ENCODE peak calls at places on chromosomes 2 and 18, in nine cellular contexts. S is neural crest cell, J is lower leg skin, N is Caco-2, F is brain microvascular endothelial cell, G is BE2C, R is fibroblast of mammary gland, Y is astrocyte of the spinal cord, O is neural progenitor cell. T is an unnamed sample.

GRCh38 chr2:1569879-1570450 is 156.7 kb downstream of the TPO start:
- DNase-seq in S (no peak), J (no peak), N (no peak), F (no peak), G (no peak), R (no peak), Y (no peak), O (no peak), T (no peak)

GRCh38 chr2:191853843-191854242 is 7.0 kb upstream of the CAVIN2 start:
- DNase-seq in S (no peak), J (no peak), N (no peak), F (no peak), G (no peak), R (no peak), Y (no peak), O (no peak), T (no peak)

GRCh38 chr2:136323212-136323611 is 205.3 kb upstream of the CXCR4 start:
- DNase-seq in S (no peak), J (no peak), N (no peak), F (no peak), G (no peak), R (no peak), Y (no peak), O (no peak), T (no peak)

GRCh38 chr2:109098251-109098920 is 30.6 kb upstream of the SH3RF3 start:
- DNase-seq in S (no peak), J (no peak), N (no peak), F (peak), G (no peak), R (peak), Y (peak), O (peak), T (no peak)

GRCh38 chr18:14949800-14950415 is 201.9 kb downstream of the ANKRD30B start:
- DNase-seq in S (no peak), J (no peak), N (no peak), F (no peak), G (no peak), R (no peak), Y (no peak), O (no peak), T (peak)

GRCh38 chr18:62318613-62319012 is 6.5 kb upstream of the TNFRSF11A start:
- DNase-seq in S (no peak), J (no peak), N (no peak), F (no peak), G (no peak), R (no peak), Y (no peak), O (no peak), T (no peak)

GRCh38 chr18:62786689-62787088 is 71.3 kb downstream of the PHLPP1 start:
- DNase-seq in S (no peak), J (no peak), N (no peak), F (no peak), G (no peak), R (no peak), Y (no peak), O (no peak), T (no peak)

GRCh38 chr2:233053928-233054774 is 6.0 kb upstream of the INPP5D start:
- DNase-seq in S (peak), J (peak), N (peak), F (peak), G (peak), R (peak), Y (peak), O (peak), T (no peak)

GRCh38 chr18:45652703-45653490 is 37.6 kb downstream of the SLC14A2 start:
- DNase-seq in S (no peak), J (no peak), N (no peak), F (no peak), G (no peak), R (peak), Y (peak), O (no peak), T (no peak)

GRCh38 chr18:8351173-8351572 is 258.1 kb upstream of the RAB12 start:
- DNase-seq in S (no peak), J (no peak), N (no peak), F (no peak), G (no peak), R (peak), Y (no peak), O (no peak), T (no peak)

GRCh38 chr2:106582431-106583143 is 95.4 kb downstream of the CD8B2 start:
- DNase-seq in S (peak), J (peak), N (peak), F (peak), G (peak), R (peak), Y (peak), O (peak), T (peak)

GRCh38 chr2:11669454-11670291 is at the start of gene NTSR2:
- DNase-seq in S (peak), J (peak), N (peak), F (peak), G (no peak), R (peak), Y (peak), O (peak), T (no peak)
- TF ChIP-seq CTCF in S (no peak), J (no peak), N (no peak), F (no peak), G (no peak), R (no peak), Y (no peak), O (peak), T (no peak)

GRCh38 chr2:102841107-102841840 is 79.4 kb downstream of the TMEM182 start:
- DNase-seq in S (peak), J (no peak), N (peak), F (peak), G (peak), R (peak), Y (peak), O (peak), T (no peak)
- TF ChIP-seq CTCF in S (peak), J (no peak), N (peak), F (peak), G (peak), R (peak), Y (peak), O (peak), T (peak)

DNA sequence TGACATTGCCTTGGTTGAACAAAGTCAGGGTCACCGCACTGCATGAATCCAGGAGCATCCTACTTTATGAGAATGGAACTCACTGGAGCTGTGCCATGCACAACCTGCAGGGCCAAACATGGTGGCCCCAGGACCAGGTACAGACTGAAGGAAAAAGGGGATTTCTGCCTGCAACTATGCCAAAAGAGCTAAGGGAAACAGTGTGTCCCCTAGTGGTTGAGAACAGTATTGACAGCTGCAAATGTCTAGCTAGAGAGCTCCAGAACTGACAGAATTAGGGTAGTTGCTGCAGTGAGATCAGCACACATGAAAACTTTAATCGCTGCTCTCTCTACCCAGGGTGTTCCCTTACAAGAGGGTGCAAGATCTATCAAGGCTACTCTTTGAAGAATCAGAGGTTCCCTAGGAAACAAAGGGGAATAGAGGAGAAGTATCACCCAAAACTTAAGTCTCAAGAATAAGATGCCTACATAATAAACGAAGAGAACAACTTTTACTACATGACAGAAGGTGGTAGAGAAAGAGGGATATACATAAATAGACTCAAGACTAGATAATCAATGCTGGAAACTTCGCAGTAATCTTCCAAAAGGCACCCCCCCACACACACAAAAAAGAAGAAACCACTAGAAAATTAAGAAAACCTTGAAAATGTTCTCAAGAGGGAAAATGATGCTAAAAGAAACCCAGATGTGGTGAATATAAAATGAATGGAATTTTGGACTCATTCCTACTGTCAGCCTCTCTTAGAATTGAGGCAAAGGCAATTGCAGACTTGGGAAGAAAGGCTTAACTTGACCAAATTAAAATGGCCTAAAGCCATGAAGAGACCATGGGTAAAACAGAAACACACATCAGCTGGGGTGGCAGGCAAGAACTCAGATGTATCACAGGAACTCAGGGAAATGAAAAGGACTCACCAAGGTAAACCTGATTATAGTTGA is 43.7 kb upstream of the IHH start:
- DNase-seq in S (peak), J (no peak), N (peak), F (peak), G (peak), R (peak), Y (peak), O (peak), T (no peak)
- TF ChIP-seq CTCF in S (peak), J (no peak), N (peak), F (peak), G (peak), R (peak), Y (peak), O (peak), T (peak)

GRCh38 chr18:48769006-48769646 is 181.6 kb downstream of the SMAD7 start:
- DNase-seq in S (no peak), J (no peak), N (no peak), F (no peak), G (no peak), R (no peak), Y (no peak), O (no peak), T (no peak)
- TF ChIP-seq CTCF in S (no peak), J (no peak), N (no peak), F (peak), G (no peak), R (no peak), Y (peak), O (peak), T (peak)

GRCh38 chr2:83786140-83786539 is 672.9 kb downstream of the SUCLG1 start:
- DNase-seq in S (no peak), J (no peak), N (no peak), F (no peak), G (no peak), R (no peak), Y (no peak), O (no peak), T (no peak)

GRCh38 chr2:83787189-83787588 is 671.9 kb downstream of the SUCLG1 start:
- DNase-seq in S (no peak), J (no peak), N (no peak), F (no peak), G (no peak), R (no peak), Y (no peak), O (no peak), T (no peak)

GRCh38 chr2:83784315-83784714 is 674.8 kb downstream of the SUCLG1 start:
- DNase-seq in S (no peak), J (no peak), N (no peak), F (no peak), G (no peak), R (no peak), Y (no peak), O (no peak), T (no peak)

GRCh38 chr2:83784920-83785319 is 674.2 kb downstream of the SUCLG1 start:
- DNase-seq in S (no peak), J (no peak), N (no peak), F (no peak), G (no peak), R (no peak), Y (no peak), O (no peak), T (no peak)

GRCh38 chr2:83782122-83782521 is 677.0 kb downstream of the SUCLG1 start:
- DNase-seq in S (no peak), J (no peak), N (no peak), F (no peak), G (no peak), R (no peak), Y (no peak), O (no peak), T (no peak)
- TF ChIP-seq CTCF in S (no peak), J (no peak), N (no peak), F (no peak), G (no peak), R (no peak), Y (no peak), O (no peak), T (no peak)

GRCh38 chr2:140808816-140809215 is 1322.0 kb downstream of the LRP1B start:
- DNase-seq in S (no peak), J (no peak), N (peak), F (no peak), G (no peak), R (no peak), Y (no peak), O (peak), T (no peak)
- TF ChIP-seq CTCF in S (peak), J (no peak), N (no peak), F (peak), G (peak), R (no peak), Y (peak), O (peak), T (peak)

DNA sequence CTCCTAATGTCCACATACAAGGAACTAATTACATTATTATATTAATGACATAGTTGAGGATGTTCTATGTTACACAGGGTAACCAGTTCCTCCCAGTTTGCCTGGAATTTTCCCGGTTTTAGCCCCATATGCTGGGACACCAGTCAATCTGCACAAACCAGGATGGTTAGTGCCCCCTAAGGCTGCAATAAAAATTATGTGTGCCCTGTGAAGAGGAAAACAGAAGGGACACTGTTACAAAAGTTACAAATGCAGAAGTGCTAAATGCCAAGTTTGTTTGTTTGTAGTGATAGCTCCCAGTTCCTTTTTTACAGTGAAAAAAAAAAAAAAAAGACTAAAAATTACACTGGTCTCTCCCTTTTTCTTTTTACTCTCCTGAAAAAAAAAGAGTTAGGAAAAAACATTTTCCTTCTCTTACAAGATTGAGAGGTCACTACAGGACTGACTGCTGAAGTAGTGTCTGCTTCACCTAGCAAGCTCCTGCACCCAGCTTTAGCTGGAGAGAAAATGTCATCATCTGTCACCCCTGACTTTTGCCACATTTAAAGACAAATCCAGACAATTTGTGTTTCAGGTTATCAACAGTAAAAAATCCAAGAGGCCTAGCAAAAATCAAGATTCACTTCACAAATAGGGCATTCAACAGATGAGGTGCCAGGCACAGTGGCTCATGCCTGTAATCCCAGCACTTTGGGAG is 3.2 kb downstream of the ANKRD44 start:
- DNase-seq in S (no peak), J (no peak), N (no peak), F (no peak), G (peak), R (no peak), Y (no peak), O (no peak), T (no peak)
- TF ChIP-seq CTCF in S (no peak), J (no peak), N (no peak), F (peak), G (peak), R (no peak), Y (peak), O (no peak), T (no peak)

GRCh38 chr2:241463276-241464135 is 44.9 kb downstream of the STK25 start:
- DNase-seq in S (no peak), J (no peak), N (no peak), F (no peak), G (no peak), R (no peak), Y (no peak), O (no peak), T (no peak)

GRCh38 chr2:241469746-241470145 is 38.6 kb downstream of the STK25 start:
- DNase-seq in S (no peak), J (no peak), N (no peak), F (no peak), G (no peak), R (no peak), Y (no peak), O (no peak), T (no peak)

GRCh38 chr2:241467777-241468570 is 40.4 kb downstream of the STK25 start:
- DNase-seq in S (no peak), J (no peak), N (no peak), F (no peak), G (no peak), R (no peak), Y (no peak), O (no peak), T (no peak)

GRCh38 chr2:241465543-241465942 is 42.8 kb downstream of the STK25 start:
- DNase-seq in S (no peak), J (no peak), N (no peak), F (no peak), G (no peak), R (no peak), Y (no peak), O (no peak), T (no peak)

GRCh38 chr2:241466230-241466629 is 42.2 kb downstream of the STK25 start:
- DNase-seq in S (no peak), J (no peak), N (no peak), F (no peak), G (no peak), R (no peak), Y (no peak), O (no peak), T (no peak)
- TF ChIP-seq CTCF in S (no peak), J (no peak), N (no peak), F (no peak), G (no peak), R (no peak), Y (no peak), O (no peak), T (no peak)

T was measured in osteocyte.